ENCODE peak calls at places on chromosomes 6 and 20, in eight cellular contexts. One of them, this sample, is unnamed.
A peak's percentile ranks its signal among the peaks of the same experiment; 100 is the strongest.

GRCh38 chr6:153001767-153002612 is 519 bp downstream of the MTRF1L start:
- DNase-seq in vagina: no peak
- DNase-seq in stomach: no peak
- DNase-seq in lower leg skin: no peak
- DNase-seq in ovary: peak; percentile 10
- DNase-seq in A549: no peak
- DNase-seq in IMR-90: no peak
- DNase-seq in esophagus squamous epithelium: no peak
- DNase-seq in this sample: no peak

GRCh38 chr6:131427441-131428051 is 145.5 kb upstream of the ARG1 start:
- DNase-seq in vagina: no peak
- DNase-seq in ovary: no peak
- DNase-seq in stomach: no peak
- DNase-seq in IMR-90: no peak
- DNase-seq in esophagus squamous epithelium: no peak
- DNase-seq in A549: no peak
- DNase-seq in lower leg skin: no peak
- DNase-seq in this sample: no peak

GRCh38 chr6:45591816-45592359 is 214.2 kb upstream of the SUPT3H start:
- DNase-seq in vagina: no peak
- DNase-seq in stomach: no peak
- DNase-seq in IMR-90: no peak
- DNase-seq in ovary: no peak
- DNase-seq in A549: no peak
- DNase-seq in esophagus squamous epithelium: no peak
- DNase-seq in lower leg skin: no peak
- DNase-seq in this sample: no peak

GRCh38 chr6:2035046-2035445 is 210.4 kb downstream of the GMDS start:
- DNase-seq in vagina: no peak
- DNase-seq in A549: no peak
- DNase-seq in stomach: peak; percentile 35
- DNase-seq in esophagus squamous epithelium: no peak
- DNase-seq in IMR-90: no peak
- DNase-seq in ovary: no peak
- DNase-seq in lower leg skin: no peak
- DNase-seq in this sample: no peak

GRCh38 chr6:100257661-100258395 is 206.9 kb downstream of the SIM1 start:
- DNase-seq in lower leg skin: no peak
- DNase-seq in esophagus squamous epithelium: no peak
- DNase-seq in ovary: no peak
- DNase-seq in stomach: no peak
- DNase-seq in A549: peak; percentile 46
- DNase-seq in vagina: no peak
- DNase-seq in IMR-90: peak; percentile 68
- DNase-seq in this sample: no peak

GRCh38 chr6:27809939-27810767 is 102.0 kb downstream of the OR2B2 start:
- DNase-seq in ovary: peak; percentile 86
- DNase-seq in stomach: peak; percentile 83
- DNase-seq in esophagus squamous epithelium: no peak
- DNase-seq in IMR-90: peak; percentile 98
- DNase-seq in lower leg skin: peak; percentile 80
- DNase-seq in vagina: peak; percentile 93
- DNase-seq in A549: peak; percentile 80
- DNase-seq in this sample: peak; percentile 92

GRCh38 chr6:28218312-28219248 is 6.5 kb upstream of the ZSCAN9 start:
- DNase-seq in ovary: peak; percentile 58
- DNase-seq in esophagus squamous epithelium: no peak
- DNase-seq in lower leg skin: peak; percentile 45
- DNase-seq in stomach: peak; percentile 72
- DNase-seq in vagina: no peak
- DNase-seq in A549: peak; percentile 46
- DNase-seq in IMR-90: peak; percentile 61
- DNase-seq in this sample: peak; percentile 74

GRCh38 chr6:88360203-88360797 is 194.2 kb upstream of the CNR1 start:
- DNase-seq in stomach: no peak
- DNase-seq in IMR-90: no peak
- DNase-seq in vagina: no peak
- DNase-seq in A549: peak; percentile 8
- DNase-seq in lower leg skin: no peak
- DNase-seq in ovary: no peak
- DNase-seq in esophagus squamous epithelium: no peak
- DNase-seq in this sample: no peak

GRCh38 chr20:46324960-46325703 is 16.8 kb upstream of the CDH22 start:
- DNase-seq in lower leg skin: no peak
- DNase-seq in IMR-90: peak; percentile 7
- DNase-seq in esophagus squamous epithelium: no peak
- DNase-seq in A549: peak; percentile 62
- DNase-seq in ovary: no peak
- DNase-seq in vagina: no peak
- DNase-seq in stomach: peak; percentile 37
- DNase-seq in this sample: peak; percentile 55

GRCh38 chr20:6663751-6664388 is 103.6 kb upstream of the BMP2 start:
- DNase-seq in ovary: no peak
- DNase-seq in lower leg skin: no peak
- DNase-seq in IMR-90: no peak
- DNase-seq in A549: no peak
- DNase-seq in stomach: peak; percentile 50
- DNase-seq in vagina: no peak
- DNase-seq in esophagus squamous epithelium: no peak
- DNase-seq in this sample: no peak

GRCh38 chr20:2820896-2821869 is 5.0 kb downstream of the TMEM239 start:
- DNase-seq in lower leg skin: no peak
- DNase-seq in ovary: no peak
- DNase-seq in esophagus squamous epithelium: no peak
- DNase-seq in stomach: no peak
- DNase-seq in vagina: no peak
- DNase-seq in A549: no peak
- DNase-seq in IMR-90: no peak
- DNase-seq in this sample: peak; percentile 14

GRCh38 chr6:138728672-138729071 is 44.9 kb upstream of the CCDC28A start:
- DNase-seq in lower leg skin: no peak
- DNase-seq in esophagus squamous epithelium: no peak
- DNase-seq in vagina: no peak
- DNase-seq in IMR-90: no peak
- DNase-seq in ovary: no peak
- DNase-seq in stomach: no peak
- DNase-seq in A549: no peak
- DNase-seq in this sample: no peak

GRCh38 chr6:51619042-51619799 is 468.2 kb downstream of the PKHD1 start:
- DNase-seq in vagina: no peak
- DNase-seq in lower leg skin: no peak
- DNase-seq in ovary: no peak
- DNase-seq in stomach: peak; percentile 64
- DNase-seq in IMR-90: no peak
- DNase-seq in esophagus squamous epithelium: no peak
- DNase-seq in A549: no peak
- DNase-seq in this sample: no peak

GRCh38 chr20:843908-844307 is 10.4 kb downstream of the FAM110A start:
- DNase-seq in A549: no peak
- DNase-seq in vagina: no peak
- DNase-seq in IMR-90: no peak
- DNase-seq in ovary: no peak
- DNase-seq in lower leg skin: no peak
- DNase-seq in stomach: no peak
- DNase-seq in esophagus squamous epithelium: no peak
- DNase-seq in this sample: no peak

GRCh38 chr6:113732384-113732966 is 124.7 kb upstream of the MARCKS start:
- DNase-seq in lower leg skin: no peak
- DNase-seq in IMR-90: peak; percentile 14
- DNase-seq in esophagus squamous epithelium: no peak
- DNase-seq in A549: no peak
- DNase-seq in stomach: no peak
- DNase-seq in vagina: no peak
- DNase-seq in ovary: no peak
- DNase-seq in this sample: peak; percentile 16

GRCh38 chr6:112218563-112218962 is 35.8 kb downstream of the LAMA4 start:
- DNase-seq in A549: no peak
- DNase-seq in vagina: no peak
- DNase-seq in esophagus squamous epithelium: no peak
- DNase-seq in IMR-90: no peak
- DNase-seq in lower leg skin: no peak
- DNase-seq in ovary: peak; percentile 53
- DNase-seq in stomach: no peak
- DNase-seq in this sample: no peak

GRCh38 chr6:112216699-112217551 is 37.4 kb downstream of the LAMA4 start:
- DNase-seq in lower leg skin: no peak
- DNase-seq in IMR-90: peak; percentile 95
- DNase-seq in A549: no peak
- DNase-seq in stomach: no peak
- DNase-seq in ovary: no peak
- DNase-seq in vagina: no peak
- DNase-seq in esophagus squamous epithelium: no peak
- DNase-seq in this sample: no peak

GRCh38 chr6:112215901-112216300 is 38.5 kb downstream of the LAMA4 start:
- DNase-seq in A549: no peak
- DNase-seq in lower leg skin: no peak
- DNase-seq in esophagus squamous epithelium: no peak
- DNase-seq in stomach: no peak
- DNase-seq in IMR-90: peak; percentile 41
- DNase-seq in ovary: no peak
- DNase-seq in vagina: no peak
- DNase-seq in this sample: no peak

GRCh38 chr6:112214749-112215269 is 39.6 kb downstream of the LAMA4 start:
- DNase-seq in ovary: no peak
- DNase-seq in A549: peak; percentile 18
- DNase-seq in stomach: no peak
- DNase-seq in lower leg skin: no peak
- DNase-seq in esophagus squamous epithelium: no peak
- DNase-seq in vagina: no peak
- DNase-seq in IMR-90: peak; percentile 3
- DNase-seq in this sample: no peak
- TF ChIP-seq POLR2A in ovary: no peak
- TF ChIP-seq POLR2A in A549: no peak
- TF ChIP-seq POLR2A in stomach: no peak
- TF ChIP-seq POLR2A in lower leg skin: no peak
- TF ChIP-seq POLR2A in esophagus squamous epithelium: no peak
- TF ChIP-seq POLR2A in vagina: no peak
- TF ChIP-seq POLR2A in IMR-90: no peak
- TF ChIP-seq POLR2A in this sample: no peak

DNA sequence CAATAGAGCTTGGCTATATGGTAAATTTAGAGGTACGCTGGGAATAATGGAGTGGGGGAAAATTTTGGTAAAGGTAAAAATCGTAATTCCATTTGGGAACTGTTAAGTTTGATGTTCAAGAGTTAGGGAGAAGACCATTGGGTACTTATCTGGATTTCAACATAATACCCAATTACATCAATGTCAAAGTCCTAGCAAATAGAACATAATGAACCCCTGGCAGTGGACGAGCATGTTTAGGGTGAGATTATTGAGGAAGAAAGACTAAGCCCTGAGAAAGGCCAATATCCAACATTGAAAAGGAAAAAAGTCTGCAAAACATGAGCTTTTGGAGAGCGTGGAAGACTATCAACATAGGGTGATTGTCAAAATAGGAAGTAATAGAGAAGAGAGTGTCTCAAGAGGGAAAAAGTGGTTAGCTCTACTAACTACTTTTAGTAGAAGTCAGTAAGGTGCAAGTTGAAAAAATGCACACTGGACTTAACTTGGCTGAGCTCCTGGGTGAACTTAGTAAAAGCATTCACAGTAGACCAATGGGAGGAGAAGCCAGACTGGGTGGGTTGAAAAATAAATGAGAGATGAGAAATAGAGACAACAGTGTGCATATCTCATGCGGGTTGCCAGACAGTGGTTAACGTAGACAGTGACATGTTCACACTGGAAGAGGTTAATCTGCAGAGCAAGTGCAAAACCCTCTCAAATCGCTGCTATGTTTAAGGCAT is 106.8 kb downstream of the TSHZ2 start:
- DNase-seq in lower leg skin: no peak
- DNase-seq in ovary: no peak
- DNase-seq in stomach: no peak
- DNase-seq in esophagus squamous epithelium: no peak
- DNase-seq in vagina: no peak
- DNase-seq in A549: no peak
- DNase-seq in IMR-90: no peak
- DNase-seq in this sample: no peak
- TF ChIP-seq POLR2A in lower leg skin: no peak
- TF ChIP-seq POLR2A in ovary: no peak
- TF ChIP-seq POLR2A in stomach: no peak
- TF ChIP-seq POLR2A in esophagus squamous epithelium: no peak
- TF ChIP-seq POLR2A in vagina: no peak
- TF ChIP-seq POLR2A in A549: no peak
- TF ChIP-seq POLR2A in IMR-90: no peak
- TF ChIP-seq POLR2A in this sample: no peak

GRCh38 chr6:48922837-48923236 is 540.2 kb downstream of the MMUT start:
- DNase-seq in esophagus squamous epithelium: no peak
- DNase-seq in IMR-90: no peak
- DNase-seq in ovary: no peak
- DNase-seq in A549: no peak
- DNase-seq in vagina: no peak
- DNase-seq in lower leg skin: no peak
- DNase-seq in stomach: no peak
- DNase-seq in this sample: no peak
- TF ChIP-seq POLR2A in esophagus squamous epithelium: no peak
- TF ChIP-seq POLR2A in IMR-90: no peak
- TF ChIP-seq POLR2A in ovary: no peak
- TF ChIP-seq POLR2A in A549: no peak
- TF ChIP-seq POLR2A in vagina: no peak
- TF ChIP-seq POLR2A in lower leg skin: no peak
- TF ChIP-seq POLR2A in stomach: no peak
- TF ChIP-seq POLR2A in this sample: no peak

GRCh38 chr6:16146028-16146427 is 17.1 kb downstream of the MYLIP start:
- DNase-seq in ovary: no peak
- DNase-seq in IMR-90: no peak
- DNase-seq in vagina: no peak
- DNase-seq in A549: no peak
- DNase-seq in esophagus squamous epithelium: no peak
- DNase-seq in lower leg skin: no peak
- DNase-seq in stomach: no peak
- DNase-seq in this sample: no peak
- TF ChIP-seq POLR2A in ovary: no peak
- TF ChIP-seq POLR2A in IMR-90: no peak
- TF ChIP-seq POLR2A in vagina: no peak
- TF ChIP-seq POLR2A in A549: no peak
- TF ChIP-seq POLR2A in esophagus squamous epithelium: no peak
- TF ChIP-seq POLR2A in lower leg skin: no peak
- TF ChIP-seq POLR2A in stomach: no peak
- TF ChIP-seq POLR2A in this sample: no peak

DNA sequence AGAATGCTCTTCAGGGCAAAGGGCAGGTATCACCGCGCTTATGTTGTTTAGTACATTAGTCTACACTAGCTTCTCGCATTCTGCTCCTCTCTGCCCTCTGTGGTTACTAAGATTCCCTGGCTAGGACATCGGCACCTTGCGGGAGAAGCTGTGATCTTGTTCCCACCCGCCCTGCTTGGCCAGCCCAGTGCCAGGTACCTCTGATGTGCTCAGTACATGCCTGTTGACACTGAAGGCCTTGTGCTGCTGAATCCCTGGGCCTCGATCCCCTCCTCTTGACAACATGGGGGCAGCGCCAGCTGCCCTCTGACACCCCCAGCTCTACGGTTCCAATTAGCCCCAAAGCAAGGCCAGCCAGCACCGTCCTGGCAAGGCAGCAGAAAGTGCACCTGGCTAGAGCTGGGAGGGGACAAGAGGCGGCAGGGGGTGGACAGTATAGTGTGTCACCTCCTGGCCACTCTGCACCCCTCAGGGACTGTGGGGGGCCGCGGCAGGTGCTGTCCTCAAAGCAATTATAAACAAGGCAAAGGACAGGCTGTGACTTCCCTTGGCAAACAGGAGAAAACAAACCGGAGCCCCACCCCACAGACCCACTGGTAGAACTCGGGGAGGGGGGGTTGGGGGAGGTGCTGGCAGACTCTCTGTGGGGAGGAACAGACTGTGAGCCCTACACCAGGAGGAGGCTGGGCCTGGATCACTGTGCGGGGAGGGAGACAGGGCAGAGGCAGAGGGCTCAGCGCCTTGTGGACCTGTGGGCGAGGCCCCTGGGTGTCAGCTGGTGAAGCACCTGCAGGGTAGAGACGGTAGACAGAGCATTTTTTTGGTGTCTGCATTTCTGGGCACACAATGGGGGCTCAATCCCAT is 7.1 kb downstream of the TFEB start:
- DNase-seq in lower leg skin: no peak
- DNase-seq in vagina: no peak
- DNase-seq in IMR-90: no peak
- DNase-seq in A549: no peak
- DNase-seq in ovary: no peak
- DNase-seq in esophagus squamous epithelium: no peak
- DNase-seq in stomach: peak; percentile 59
- DNase-seq in this sample: no peak
- TF ChIP-seq POLR2A in lower leg skin: no peak
- TF ChIP-seq POLR2A in vagina: no peak
- TF ChIP-seq POLR2A in IMR-90: no peak
- TF ChIP-seq POLR2A in A549: no peak
- TF ChIP-seq POLR2A in ovary: no peak
- TF ChIP-seq POLR2A in esophagus squamous epithelium: peak; percentile 43
- TF ChIP-seq POLR2A in stomach: no peak
- TF ChIP-seq POLR2A in this sample: no peak